ENCODE peak calls at places on chromosomes 5 and 9, in eight cellular contexts. T, N, Y, B, G, U, V and D are unnamed samples.
A peak's percentile ranks its signal among the peaks of the same experiment; 100 is the strongest.

GRCh38 chr9:214488-215448 is at the start of gene DOCK8:
- DNase-seq in B (peak; percentile 58), V (peak; percentile 63), U (peak; percentile 94), T (no peak), N (peak; percentile 86), G (peak; percentile 55), Y (no peak), D (peak; percentile 32)

GRCh38 chr9:96646081-96646991 is 8.8 kb downstream of the PRXL2C start:
- DNase-seq in V (no peak), G (no peak), N (no peak), B (no peak), T (peak; percentile 87), U (no peak), Y (peak; percentile 89), D (no peak)

GRCh38 chr5:64818245-64818644 is 49.5 kb downstream of the CWC27 start:
- DNase-seq in G (no peak), V (peak; percentile 65), Y (no peak), U (no peak), T (no peak), B (no peak), N (no peak), D (no peak)

GRCh38 chr5:172871561-172871960 is 37.5 kb downstream of the ERGIC1 start:
- DNase-seq in Y (no peak), U (no peak), G (no peak), B (no peak), N (no peak), V (no peak), T (no peak), D (no peak)

GRCh38 chr5:101611039-101611438 is 685.0 kb downstream of the SLCO4C1 start:
- DNase-seq in U (no peak), Y (no peak), G (no peak), B (no peak), N (no peak), V (no peak), T (no peak), D (no peak)

GRCh38 chr9:89961616-89962341 is 357.0 kb downstream of the GADD45G start:
- DNase-seq in Y (peak; percentile 51), T (peak; percentile 56), B (no peak), V (no peak), N (no peak), U (no peak), G (no peak), D (no peak)

GRCh38 chr9:72292184-72292787 is 72.7 kb downstream of the ZFAND5 start:
- DNase-seq in N (peak; percentile 39), U (no peak), B (no peak), G (no peak), T (peak; percentile 70), Y (peak; percentile 75), V (peak; percentile 59), D (peak; percentile 55)

GRCh38 chr9:104984121-104984520 is 56.2 kb upstream of the ABCA1 start:
- DNase-seq in B (no peak), Y (no peak), N (no peak), T (no peak), G (no peak), V (no peak), U (no peak), D (no peak)

GRCh38 chr9:6270896-6271295 is 55.3 kb downstream of the IL33 start:
- DNase-seq in N (no peak), B (no peak), T (peak; percentile 4), U (no peak), G (no peak), Y (peak; percentile 5), V (no peak), D (no peak)

GRCh38 chr9:89357331-89358197 is 39.3 kb downstream of the SECISBP2 start:
- DNase-seq in T (no peak), G (no peak), N (no peak), B (no peak), U (no peak), V (no peak), Y (no peak), D (no peak)

GRCh38 chr5:159163027-159163699 is 46.2 kb downstream of the RNF145 start:
- DNase-seq in T (peak; percentile 77), U (no peak), V (peak; percentile 76), N (no peak), B (no peak), G (no peak), Y (no peak), D (peak; percentile 93)

GRCh38 chr9:38284768-38285080 is 107.8 kb upstream of the ALDH1B1 start:
- DNase-seq in Y (no peak), B (no peak), G (no peak), T (no peak), U (no peak), N (peak; percentile 83), V (no peak), D (no peak)

GRCh38 chr9:72477862-72478564 is 43.4 kb upstream of the TMC1 start:
- DNase-seq in B (no peak), V (peak; percentile 86), U (no peak), G (peak; percentile 44), N (no peak), Y (peak; percentile 34), T (peak; percentile 76), D (peak; percentile 85)

GRCh38 chr5:134127988-134128647 is 13.6 kb downstream of the TCF7 start:
- DNase-seq in B (no peak), G (no peak), T (no peak), U (no peak), V (no peak), N (no peak), Y (no peak), D (no peak)

DNA sequence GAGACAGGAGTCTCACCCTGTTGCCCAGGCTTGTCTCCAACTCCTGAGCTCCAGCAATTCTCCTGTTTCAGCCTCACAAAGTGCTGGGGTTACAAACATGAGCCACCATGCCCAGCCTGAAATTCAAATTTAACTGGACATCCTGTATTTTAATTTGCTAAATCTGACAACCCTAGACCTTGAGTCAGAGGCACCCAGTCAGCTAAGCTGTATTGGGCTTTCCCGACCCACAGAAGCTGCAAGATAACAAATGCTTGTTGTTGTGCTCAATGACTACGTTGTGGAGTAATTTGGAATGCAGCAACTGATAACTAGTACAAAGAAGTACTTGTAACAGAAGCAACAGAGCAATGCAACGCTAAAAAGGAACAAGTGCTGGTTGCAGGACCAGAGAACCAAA is 533.1 kb downstream of the NTRK2 start:
- DNase-seq in Y (no peak), N (no peak), T (no peak), V (no peak), U (no peak), B (no peak), G (no peak), D (peak; percentile 69)
- H3K27ac ChIP-seq in Y (no peak overlapping the region), N (no peak overlapping the region), T (no peak overlapping the region), V (no peak overlapping the region), U (no peak overlapping the region), B (no peak overlapping the region), G (no peak overlapping the region), D (peak overlapping the region; percentile 31)

DNA sequence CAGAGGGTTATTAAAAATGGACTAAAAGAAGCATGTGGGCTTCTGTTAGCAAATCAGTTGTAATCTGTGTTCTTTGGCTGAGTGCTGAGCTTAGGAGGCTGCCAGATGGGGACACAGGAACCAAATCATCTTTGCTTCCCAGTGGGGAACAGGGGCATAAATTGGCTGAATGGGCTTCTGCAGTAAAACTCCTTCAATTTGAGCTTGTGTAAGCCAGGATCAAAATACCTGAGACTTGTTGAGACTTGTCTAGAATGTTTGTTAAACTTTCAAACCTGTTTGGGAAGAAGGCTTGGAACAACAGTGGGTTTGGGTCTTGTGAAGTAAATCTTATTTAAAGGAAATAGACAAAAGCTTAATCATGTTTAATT is 32.2 kb upstream of the TNFAIP8 start:
- DNase-seq in U (no peak), T (peak; percentile 43), N (no peak), V (peak; percentile 64), B (no peak), G (peak; percentile 39), Y (peak; percentile 60), D (peak; percentile 87)
- H3K4me1 ChIP-seq in U (peaks cover 5% of the 10 kb centered on the region), T (peaks cover 15% of the 10 kb centered on the region), N (peaks cover 16% of the 10 kb centered on the region), V (peaks cover 39% of the 10 kb centered on the region), B (peaks cover 21% of the 10 kb centered on the region), G (peaks cover 4% of the 10 kb centered on the region), Y (peaks cover 7% of the 10 kb centered on the region), D (peaks cover 29% of the 10 kb centered on the region)

GRCh38 chr5:31357038-31357437 is 163.6 kb downstream of the CDH6 start:
- DNase-seq in U (no peak), T (no peak), N (no peak), G (no peak), Y (no peak), B (no peak), V (no peak), D (no peak)

GRCh38 chr5:31361234-31361633 is 167.7 kb downstream of the CDH6 start:
- DNase-seq in U (no peak), N (no peak), B (no peak), T (no peak), V (peak; percentile 48), G (no peak), Y (peak; percentile 63), D (no peak)

GRCh38 chr5:31359839-31360238 is 166.4 kb downstream of the CDH6 start:
- DNase-seq in B (no peak), N (no peak), U (no peak), G (no peak), Y (no peak), V (no peak), T (no peak), D (no peak)

GRCh38 chr5:31350395-31350794 is 156.9 kb downstream of the CDH6 start:
- DNase-seq in Y (no peak), B (no peak), T (no peak), U (no peak), N (no peak), G (no peak), V (no peak), D (no peak)

GRCh38 chr5:31355337-31355736 is 161.9 kb downstream of the CDH6 start:
- DNase-seq in G (no peak), N (no peak), Y (no peak), V (no peak), U (no peak), T (no peak), B (no peak), D (no peak)
- H3K27ac ChIP-seq in G (no peak overlapping the region), N (no peak overlapping the region), Y (no peak overlapping the region), V (no peak overlapping the region), U (no peak overlapping the region), T (no peak overlapping the region), B (no peak overlapping the region), D (no peak overlapping the region)

DNA sequence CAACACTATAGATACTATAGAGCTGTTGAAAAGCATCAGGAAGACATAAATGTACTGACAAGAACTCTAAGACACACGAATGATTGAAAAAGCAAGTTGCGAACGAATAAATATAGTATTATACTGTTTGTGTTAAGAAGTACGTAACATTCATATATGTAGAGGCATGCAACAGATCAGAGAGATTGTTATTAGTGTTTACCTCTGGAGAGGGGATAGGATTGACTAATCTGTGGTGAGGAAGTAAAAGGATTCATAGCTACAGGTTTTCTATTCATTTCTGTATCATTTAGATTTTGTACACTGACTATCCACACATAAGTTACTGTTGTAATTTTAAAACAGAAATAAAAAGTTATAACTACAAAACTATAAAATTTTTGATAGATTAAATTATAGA is 147.6 kb upstream of the SV2C start:
- DNase-seq in T (no peak), Y (no peak), B (no peak), N (no peak), G (no peak), U (no peak), V (no peak), D (no peak)
- H3K4me1 ChIP-seq in T (no peaks in the 10 kb centered on the region), Y (no peaks in the 10 kb centered on the region), B (no peaks in the 10 kb centered on the region), N (no peaks in the 10 kb centered on the region), G (no peaks in the 10 kb centered on the region), U (no peaks in the 10 kb centered on the region), V (no peaks in the 10 kb centered on the region), D (no peaks in the 10 kb centered on the region)

DNA sequence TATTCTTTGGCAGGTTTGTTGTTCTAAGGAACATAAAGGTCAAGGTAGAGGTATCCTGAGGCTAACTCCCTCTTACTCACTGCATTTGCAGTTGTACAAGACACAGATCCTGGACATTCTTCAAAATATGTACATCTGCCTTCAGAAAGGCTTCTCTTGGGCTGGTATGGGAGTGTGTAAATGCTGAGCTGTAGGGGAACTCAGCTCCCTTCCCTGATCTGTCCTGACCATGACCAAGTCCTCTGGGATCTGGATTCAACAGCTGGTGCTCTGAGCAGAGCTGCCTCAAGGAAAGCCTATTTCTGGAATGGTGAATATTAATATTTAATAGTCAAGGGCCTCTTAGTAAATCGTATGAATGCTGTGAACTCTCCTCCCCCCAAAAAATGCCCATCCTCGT is 117.4 kb downstream of the PRKACG start:
- DNase-seq in V (no peak), U (no peak), B (no peak), N (no peak), G (no peak), Y (no peak), T (no peak), D (no peak)
- H3K27ac ChIP-seq in V (no peak overlapping the region), U (no peak overlapping the region), B (no peak overlapping the region), N (no peak overlapping the region), G (no peak overlapping the region), Y (no peak overlapping the region), T (no peak overlapping the region), D (no peak overlapping the region)